ENCODE peak calls at places on chromosomes 3 and 15, in four cellular contexts. M, F, D and T are unnamed samples.

GRCh38 chr3:141830508-141830907 is 45.9 kb upstream of the ATP1B3 start:
- DNase-seq in F (peak), M (no peak), D (no peak), T (no peak)

GRCh38 chr15:78213956-78214355 is 20.4 kb downstream of the ACSBG1 start:
- DNase-seq in D (no peak), F (no peak), M (no peak), T (no peak)

GRCh38 chr3:31354373-31354772 is 178.4 kb upstream of the STT3B start:
- DNase-seq in M (no peak), F (no peak), D (no peak), T (no peak)

GRCh38 chr3:125965505-125965904 is 3.5 kb upstream of the ROPN1B start:
- DNase-seq in F (no peak), D (no peak), M (no peak), T (no peak)

GRCh38 chr15:68279779-68280745 is 2.5 kb downstream of the FEM1B start:
- DNase-seq in D (no peak), M (no peak), F (no peak), T (no peak)

GRCh38 chr3:185460719-185461350 is 38.0 kb downstream of the TMEM41A start:
- DNase-seq in M (no peak), D (peak), F (no peak), T (no peak)

GRCh38 chr15:98518823-98519561 is 129.3 kb upstream of the IGF1R start:
- DNase-seq in F (no peak), D (peak), M (no peak), T (no peak)

GRCh38 chr3:13282528-13282985 is 137.6 kb downstream of the NUP210 start:
- DNase-seq in M (peak), F (no peak), D (no peak), T (no peak)

GRCh38 chr3:2110597-2111117 is 12.0 kb downstream of the CNTN4 start:
- DNase-seq in D (no peak), M (no peak), F (no peak), T (no peak)

GRCh38 chr3:183253364-183253960 is 409 bp downstream of the B3GNT5 start:
- DNase-seq in D (peak), M (peak), F (peak), T (no peak)

GRCh38 chr3:32522682-32523081 is 20.0 kb upstream of the CMTM6 start:
- DNase-seq in M (no peak), D (no peak), F (no peak), T (no peak)

GRCh38 chr3:124700880-124701684 is 29.2 kb upstream of the UMPS start:
- DNase-seq in M (no peak), D (peak), F (no peak), T (no peak)

GRCh38 chr15:62087671-62088360 is 21.0 kb downstream of the C2CD4A start:
- DNase-seq in F (no peak), M (no peak), D (peak), T (no peak)

GRCh38 chr3:14274999-14275961 is 96.7 kb downstream of the LSM3 start:
- DNase-seq in M (no peak), F (no peak), D (no peak), T (no peak)

GRCh38 chr3:179589143-179589542 is 15.3 kb downstream of the MRPL47 start:
- DNase-seq in M (no peak), F (no peak), D (no peak), T (no peak)

GRCh38 chr3:126781889-126782491 is 78.0 kb downstream of the CHCHD6 start:
- DNase-seq in F (peak), D (peak), M (no peak), T (no peak)

GRCh38 chr3:141690366-141691072 is 47.6 kb upstream of the RNF7 start:
- DNase-seq in F (no peak), D (no peak), M (no peak), T (no peak)

GRCh38 chr15:57920916-57921315 is 144.6 kb downstream of the ALDH1A2 start:
- DNase-seq in D (no peak), M (no peak), F (no peak), T (no peak)

GRCh38 chr3:100113728-100114412 is 431 bp downstream of the FILIP1L start:
- DNase-seq in F (no peak), M (no peak), D (no peak), T (no peak)

GRCh38 chr15:40357246-40357645 is 773 bp upstream of the DISP2 start:
- DNase-seq in M (no peak), F (no peak), D (no peak), T (no peak)

GRCh38 chr3:61564405-61565059 is 3.2 kb downstream of the PTPRG start:
- DNase-seq in F (peak), M (peak), D (peak), T (no peak)

DNA sequence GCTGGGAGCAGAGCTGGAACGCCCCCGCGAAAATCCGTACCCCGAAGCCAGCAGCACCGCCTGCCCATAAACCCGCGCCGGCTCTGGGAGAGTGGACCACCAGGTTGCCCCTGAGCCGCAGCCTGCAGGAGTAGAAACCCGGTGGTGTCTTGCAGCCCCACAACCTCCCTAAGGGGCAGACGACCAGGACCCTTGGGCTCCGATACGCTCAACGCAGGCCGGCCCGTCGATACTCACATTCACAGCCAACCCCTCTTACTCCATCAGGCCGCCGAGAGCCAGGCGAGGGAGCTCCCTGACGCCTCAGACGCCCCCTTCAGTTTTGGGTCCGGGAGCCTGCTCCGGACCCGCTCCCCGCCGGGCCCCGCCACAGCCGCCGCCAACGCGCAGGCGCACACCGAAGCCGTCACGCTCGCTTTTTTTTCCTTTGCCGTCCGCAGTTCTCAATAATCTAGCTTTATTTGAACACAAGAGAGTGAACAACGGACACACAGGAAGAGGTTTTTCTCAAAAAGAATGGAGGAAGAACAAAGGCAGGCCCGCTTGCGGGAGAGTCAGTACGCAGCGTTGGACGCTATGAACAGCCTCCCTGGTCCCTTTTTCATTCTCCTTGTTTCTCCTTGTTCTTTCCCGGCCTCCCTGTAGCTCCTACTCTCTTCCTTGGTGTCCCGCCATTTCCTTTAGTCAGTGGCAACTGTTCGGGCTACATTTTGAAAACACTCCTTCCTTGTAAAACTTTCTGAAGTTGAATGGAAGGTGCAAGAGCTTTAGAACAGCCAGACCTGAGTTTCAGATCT is at the start of gene ZNF106:
- DNase-seq in F (peak), D (peak), M (peak), T (peak)
- TF ChIP-seq CTCF in F (no peak), D (no peak), M (no peak), T (peak)

DNA sequence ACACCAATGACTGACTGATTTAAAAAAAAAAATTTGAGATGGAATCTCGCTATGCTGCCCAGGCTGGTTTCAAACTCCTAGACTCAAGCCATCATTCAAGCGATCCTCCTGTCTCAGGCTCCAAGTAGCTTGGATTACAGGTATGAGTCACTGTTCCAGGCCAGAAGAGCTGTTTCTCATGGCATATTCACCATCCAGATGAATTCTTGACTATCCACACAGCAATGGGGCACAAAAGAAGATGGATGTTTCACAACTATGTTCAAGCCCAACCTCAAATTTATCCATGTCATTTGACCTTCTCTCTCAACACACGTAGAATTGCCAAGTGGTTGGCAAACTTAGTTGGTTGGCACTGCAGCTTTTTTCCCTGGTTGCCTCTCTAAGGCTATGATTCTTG is 40.6 kb downstream of the PRICKLE2 start:
- DNase-seq in M (no peak), D (peak), F (no peak), T (no peak)
- TF ChIP-seq CTCF in M (no peak), D (no peak), F (no peak), T (no peak)

GRCh38 chr3:112740800-112741199 is 99.9 kb upstream of the CCDC80 start:
- DNase-seq in M (no peak), F (no peak), D (no peak), T (no peak)

GRCh38 chr3:112736802-112737566 is 96.0 kb upstream of the CCDC80 start:
- DNase-seq in D (no peak), M (no peak), F (no peak), T (no peak)

GRCh38 chr3:112738366-112738765 is 97.4 kb upstream of the CCDC80 start:
- DNase-seq in F (no peak), M (no peak), D (no peak), T (no peak)

GRCh38 chr3:112741956-112742355 is 101.0 kb upstream of the CCDC80 start:
- DNase-seq in D (no peak), F (no peak), M (no peak), T (no peak)

DNA sequence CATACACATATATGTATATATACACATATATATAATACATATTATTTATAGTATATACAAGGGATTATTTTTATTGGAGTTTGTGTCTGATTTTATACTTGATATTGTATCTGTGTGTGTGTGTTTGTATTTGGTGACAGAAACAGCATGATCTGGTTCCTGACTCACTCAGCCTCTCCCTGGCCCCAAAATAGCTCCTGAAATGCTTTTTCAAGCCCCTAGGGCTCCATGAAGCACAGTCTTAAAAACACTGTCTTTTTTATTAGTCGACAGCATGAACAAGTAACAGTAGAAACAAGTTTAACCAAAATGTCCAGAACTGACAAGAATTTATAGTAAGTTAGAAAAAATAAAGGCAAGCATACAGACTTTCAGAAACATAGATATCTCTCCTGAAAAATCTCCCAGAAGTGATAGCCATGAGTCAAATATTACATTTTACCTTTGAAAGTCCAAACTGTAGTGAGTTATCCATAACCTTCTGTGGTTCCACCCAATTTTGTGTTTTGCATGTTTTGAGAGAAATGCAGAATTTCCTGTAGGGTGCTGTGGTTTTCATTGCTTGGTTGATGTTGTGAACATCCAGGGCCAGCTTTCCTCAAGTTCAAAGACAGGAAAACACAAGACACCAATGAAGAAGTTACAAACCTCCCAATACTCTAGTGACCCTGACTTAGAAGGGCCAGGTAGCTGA is 98.5 kb upstream of the CCDC80 start:
- DNase-seq in D (peak), F (no peak), M (no peak), T (no peak)
- TF ChIP-seq CTCF in D (no peak), F (no peak), M (no peak), T (no peak)

GRCh38 chr15:91196768-91197167 is 96.7 kb downstream of the SV2B start:
- DNase-seq in M (no peak), D (no peak), F (no peak), T (no peak)
- TF ChIP-seq CTCF in M (no peak), D (no peak), F (no peak), T (no peak)